ENCODE peak calls at places on chromosomes 13 and 19, in ten cellular contexts. One of them, this sample, is unnamed.
A peak's percentile ranks its signal among the peaks of the same experiment; 100 is the strongest.

GRCh38 chr19:3977242-3978143 is 6.6 kb upstream of the DAPK3 start:
- DNase-seq in fibroblast of lung: no peak
- DNase-seq in ascending aorta: no peak
- DNase-seq in uterus: peak; percentile 15
- DNase-seq in activated CD4-positive, alpha-beta T cell treated with anti-CD3 and anti-CD28 coated beads, Interleukin-2, amount 10 ng/mL, durations not matched to agents 7 days and 5 days: no peak
- DNase-seq in ELF-1: peak; percentile 55
- DNase-seq in amniotic stem cell: no peak
- DNase-seq in AG20443: no peak
- DNase-seq in left colon: no peak
- DNase-seq in keratinocyte: peak; percentile 71
- DNase-seq in this sample: no peak

GRCh38 chr19:54160182-54160811 is 776 bp upstream of the LENG1 start:
- DNase-seq in fibroblast of lung: peak; percentile 45
- DNase-seq in ascending aorta: no peak
- DNase-seq in uterus: no peak
- DNase-seq in activated CD4-positive, alpha-beta T cell treated with anti-CD3 and anti-CD28 coated beads, Interleukin-2, amount 10 ng/mL, durations not matched to agents 7 days and 5 days: peak; percentile 21
- DNase-seq in ELF-1: no peak
- DNase-seq in amniotic stem cell: no peak
- DNase-seq in AG20443: no peak
- DNase-seq in left colon: no peak
- DNase-seq in keratinocyte: no peak
- DNase-seq in this sample: no peak

GRCh38 chr19:48970923-48971395 is 5.8 kb downstream of the FTL start:
- DNase-seq in fibroblast of lung: peak; percentile 51
- DNase-seq in ascending aorta: no peak
- DNase-seq in uterus: peak; percentile 81
- DNase-seq in activated CD4-positive, alpha-beta T cell treated with anti-CD3 and anti-CD28 coated beads, Interleukin-2, amount 10 ng/mL, durations not matched to agents 7 days and 5 days: peak; percentile 84
- DNase-seq in ELF-1: peak; percentile 92
- DNase-seq in amniotic stem cell: peak; percentile 39
- DNase-seq in AG20443: peak; percentile 74
- DNase-seq in left colon: peak; percentile 93
- DNase-seq in keratinocyte: no peak
- DNase-seq in this sample: peak; percentile 95

GRCh38 chr19:33273881-33274662 is 28.3 kb downstream of the CEBPA start:
- DNase-seq in fibroblast of lung: peak; percentile 88
- DNase-seq in ascending aorta: no peak
- DNase-seq in uterus: peak; percentile 42
- DNase-seq in activated CD4-positive, alpha-beta T cell treated with anti-CD3 and anti-CD28 coated beads, Interleukin-2, amount 10 ng/mL, durations not matched to agents 7 days and 5 days: no peak
- DNase-seq in ELF-1: no peak
- DNase-seq in amniotic stem cell: peak; percentile 58
- DNase-seq in AG20443: peak; percentile 85
- DNase-seq in left colon: peak; percentile 72
- DNase-seq in keratinocyte: peak; percentile 73
- DNase-seq in this sample: no peak

GRCh38 chr13:51644649-51645048 is 60.4 kb downstream of the WDFY2 start:
- DNase-seq in fibroblast of lung: peak; percentile 73
- DNase-seq in ascending aorta: no peak
- DNase-seq in uterus: no peak
- DNase-seq in activated CD4-positive, alpha-beta T cell treated with anti-CD3 and anti-CD28 coated beads, Interleukin-2, amount 10 ng/mL, durations not matched to agents 7 days and 5 days: no peak
- DNase-seq in ELF-1: no peak
- DNase-seq in amniotic stem cell: no peak
- DNase-seq in AG20443: peak; percentile 30
- DNase-seq in left colon: no peak
- DNase-seq in keratinocyte: no peak
- DNase-seq in this sample: no peak

GRCh38 chr19:51354103-51354741 is 12.0 kb downstream of the ETFB start:
- DNase-seq in fibroblast of lung: no peak
- DNase-seq in ascending aorta: no peak
- DNase-seq in uterus: no peak
- DNase-seq in activated CD4-positive, alpha-beta T cell treated with anti-CD3 and anti-CD28 coated beads, Interleukin-2, amount 10 ng/mL, durations not matched to agents 7 days and 5 days: no peak
- DNase-seq in ELF-1: peak; percentile 52
- DNase-seq in amniotic stem cell: no peak
- DNase-seq in AG20443: no peak
- DNase-seq in left colon: no peak
- DNase-seq in keratinocyte: no peak
- DNase-seq in this sample: no peak

GRCh38 chr13:49625392-49626137 is 2.7 kb upstream of the ARL11 start:
- DNase-seq in fibroblast of lung: no peak
- DNase-seq in ascending aorta: no peak
- DNase-seq in uterus: no peak
- DNase-seq in activated CD4-positive, alpha-beta T cell treated with anti-CD3 and anti-CD28 coated beads, Interleukin-2, amount 10 ng/mL, durations not matched to agents 7 days and 5 days: no peak
- DNase-seq in ELF-1: peak; percentile 30
- DNase-seq in amniotic stem cell: no peak
- DNase-seq in AG20443: peak; percentile 36
- DNase-seq in left colon: peak; percentile 81
- DNase-seq in keratinocyte: no peak
- DNase-seq in this sample: peak; percentile 55

GRCh38 chr13:77026255-77026782 is 640 bp downstream of the FBXL3 start:
- DNase-seq in fibroblast of lung: peak; percentile 56
- DNase-seq in ascending aorta: peak; percentile 55
- DNase-seq in uterus: peak; percentile 78
- DNase-seq in activated CD4-positive, alpha-beta T cell treated with anti-CD3 and anti-CD28 coated beads, Interleukin-2, amount 10 ng/mL, durations not matched to agents 7 days and 5 days: peak; percentile 84
- DNase-seq in ELF-1: peak; percentile 72
- DNase-seq in amniotic stem cell: no peak
- DNase-seq in AG20443: peak; percentile 84
- DNase-seq in left colon: peak; percentile 94
- DNase-seq in keratinocyte: no peak
- DNase-seq in this sample: peak; percentile 86

GRCh38 chr13:35210234-35210633 is 266.3 kb downstream of the MAB21L1 start:
- DNase-seq in fibroblast of lung: no peak
- DNase-seq in ascending aorta: no peak
- DNase-seq in uterus: no peak
- DNase-seq in activated CD4-positive, alpha-beta T cell treated with anti-CD3 and anti-CD28 coated beads, Interleukin-2, amount 10 ng/mL, durations not matched to agents 7 days and 5 days: no peak
- DNase-seq in ELF-1: no peak
- DNase-seq in amniotic stem cell: no peak
- DNase-seq in AG20443: no peak
- DNase-seq in left colon: no peak
- DNase-seq in keratinocyte: no peak
- DNase-seq in this sample: no peak

GRCh38 chr13:85277753-85278152 is 521.5 kb downstream of the SLITRK6 start:
- DNase-seq in fibroblast of lung: peak; percentile 87
- DNase-seq in ascending aorta: no peak
- DNase-seq in uterus: no peak
- DNase-seq in activated CD4-positive, alpha-beta T cell treated with anti-CD3 and anti-CD28 coated beads, Interleukin-2, amount 10 ng/mL, durations not matched to agents 7 days and 5 days: no peak
- DNase-seq in ELF-1: no peak
- DNase-seq in amniotic stem cell: peak; percentile 5
- DNase-seq in AG20443: no peak
- DNase-seq in left colon: no peak
- DNase-seq in keratinocyte: no peak
- DNase-seq in this sample: no peak

GRCh38 chr19:940591-941291 is 14.9 kb downstream of the ARID3A start:
- DNase-seq in fibroblast of lung: peak; percentile 65
- DNase-seq in ascending aorta: peak; percentile 63
- DNase-seq in uterus: peak; percentile 47
- DNase-seq in activated CD4-positive, alpha-beta T cell treated with anti-CD3 and anti-CD28 coated beads, Interleukin-2, amount 10 ng/mL, durations not matched to agents 7 days and 5 days: peak; percentile 63
- DNase-seq in ELF-1: no peak
- DNase-seq in amniotic stem cell: no peak
- DNase-seq in AG20443: peak; percentile 81
- DNase-seq in left colon: peak; percentile 86
- DNase-seq in keratinocyte: no peak
- DNase-seq in this sample: peak; percentile 95

GRCh38 chr13:44280461-44280860 is 93.2 kb upstream of the SERP2 start:
- DNase-seq in fibroblast of lung: peak; percentile 84
- DNase-seq in ascending aorta: no peak
- DNase-seq in uterus: no peak
- DNase-seq in activated CD4-positive, alpha-beta T cell treated with anti-CD3 and anti-CD28 coated beads, Interleukin-2, amount 10 ng/mL, durations not matched to agents 7 days and 5 days: no peak
- DNase-seq in ELF-1: no peak
- DNase-seq in amniotic stem cell: peak; percentile 22
- DNase-seq in AG20443: no peak
- DNase-seq in left colon: no peak
- DNase-seq in keratinocyte: peak; percentile 63
- DNase-seq in this sample: no peak

GRCh38 chr13:109227344-109227940 is 558.9 kb downstream of the IRS2 start:
- DNase-seq in fibroblast of lung: no peak
- DNase-seq in ascending aorta: no peak
- DNase-seq in uterus: no peak
- DNase-seq in activated CD4-positive, alpha-beta T cell treated with anti-CD3 and anti-CD28 coated beads, Interleukin-2, amount 10 ng/mL, durations not matched to agents 7 days and 5 days: no peak
- DNase-seq in ELF-1: no peak
- DNase-seq in amniotic stem cell: no peak
- DNase-seq in AG20443: no peak
- DNase-seq in left colon: no peak
- DNase-seq in keratinocyte: no peak
- DNase-seq in this sample: no peak

GRCh38 chr13:113291997-113292862 is 4.8 kb upstream of the LAMP1 start:
- DNase-seq in fibroblast of lung: peak; percentile 22
- DNase-seq in ascending aorta: no peak
- DNase-seq in uterus: no peak
- DNase-seq in activated CD4-positive, alpha-beta T cell treated with anti-CD3 and anti-CD28 coated beads, Interleukin-2, amount 10 ng/mL, durations not matched to agents 7 days and 5 days: no peak
- DNase-seq in ELF-1: peak; percentile 32
- DNase-seq in amniotic stem cell: no peak
- DNase-seq in AG20443: peak; percentile 60
- DNase-seq in left colon: no peak
- DNase-seq in keratinocyte: no peak
- DNase-seq in this sample: no peak

GRCh38 chr13:24877531-24877930 is 113.6 kb downstream of the RNF17 start:
- DNase-seq in fibroblast of lung: no peak
- DNase-seq in ascending aorta: no peak
- DNase-seq in uterus: no peak
- DNase-seq in activated CD4-positive, alpha-beta T cell treated with anti-CD3 and anti-CD28 coated beads, Interleukin-2, amount 10 ng/mL, durations not matched to agents 7 days and 5 days: no peak
- DNase-seq in ELF-1: no peak
- DNase-seq in amniotic stem cell: no peak
- DNase-seq in AG20443: no peak
- DNase-seq in left colon: no peak
- DNase-seq in keratinocyte: no peak
- DNase-seq in this sample: no peak

GRCh38 chr13:106291006-106291405 is 244.5 kb downstream of the EFNB2 start:
- DNase-seq in fibroblast of lung: peak; percentile 71
- DNase-seq in ascending aorta: no peak
- DNase-seq in uterus: no peak
- DNase-seq in activated CD4-positive, alpha-beta T cell treated with anti-CD3 and anti-CD28 coated beads, Interleukin-2, amount 10 ng/mL, durations not matched to agents 7 days and 5 days: no peak
- DNase-seq in ELF-1: no peak
- DNase-seq in amniotic stem cell: no peak
- DNase-seq in AG20443: peak; percentile 58
- DNase-seq in left colon: no peak
- DNase-seq in keratinocyte: no peak
- DNase-seq in this sample: no peak

GRCh38 chr19:17347361-17347760 is 10.0 kb downstream of the GTPBP3 start:
- DNase-seq in fibroblast of lung: no peak
- DNase-seq in ascending aorta: no peak
- DNase-seq in uterus: peak; percentile 34
- DNase-seq in activated CD4-positive, alpha-beta T cell treated with anti-CD3 and anti-CD28 coated beads, Interleukin-2, amount 10 ng/mL, durations not matched to agents 7 days and 5 days: no peak
- DNase-seq in ELF-1: no peak
- DNase-seq in amniotic stem cell: no peak
- DNase-seq in AG20443: no peak
- DNase-seq in left colon: no peak
- DNase-seq in keratinocyte: no peak
- DNase-seq in this sample: no peak

GRCh38 chr13:42270857-42271215 is 1.1 kb upstream of the AKAP11 start:
- DNase-seq in fibroblast of lung: no peak
- DNase-seq in ascending aorta: no peak
- DNase-seq in uterus: no peak
- DNase-seq in activated CD4-positive, alpha-beta T cell treated with anti-CD3 and anti-CD28 coated beads, Interleukin-2, amount 10 ng/mL, durations not matched to agents 7 days and 5 days: no peak
- DNase-seq in ELF-1: no peak
- DNase-seq in amniotic stem cell: no peak
- DNase-seq in AG20443: no peak
- DNase-seq in left colon: no peak
- DNase-seq in keratinocyte: no peak
- DNase-seq in this sample: no peak

GRCh38 chr13:31947506-31947905 is 84.1 kb upstream of the FRY start:
- DNase-seq in fibroblast of lung: no peak
- DNase-seq in ascending aorta: no peak
- DNase-seq in uterus: no peak
- DNase-seq in activated CD4-positive, alpha-beta T cell treated with anti-CD3 and anti-CD28 coated beads, Interleukin-2, amount 10 ng/mL, durations not matched to agents 7 days and 5 days: no peak
- DNase-seq in ELF-1: no peak
- DNase-seq in amniotic stem cell: no peak
- DNase-seq in AG20443: peak; percentile 21
- DNase-seq in left colon: no peak
- DNase-seq in keratinocyte: no peak
- DNase-seq in this sample: no peak

GRCh38 chr19:30109565-30109964 is 167.5 kb downstream of the URI1 start:
- DNase-seq in fibroblast of lung: no peak
- DNase-seq in ascending aorta: no peak
- DNase-seq in uterus: no peak
- DNase-seq in activated CD4-positive, alpha-beta T cell treated with anti-CD3 and anti-CD28 coated beads, Interleukin-2, amount 10 ng/mL, durations not matched to agents 7 days and 5 days: no peak
- DNase-seq in ELF-1: no peak
- DNase-seq in amniotic stem cell: no peak
- DNase-seq in AG20443: no peak
- DNase-seq in left colon: no peak
- DNase-seq in keratinocyte: no peak
- DNase-seq in this sample: no peak

GRCh38 chr13:43200736-43201135 is 177.3 kb downstream of the DNAJC15 start:
- DNase-seq in fibroblast of lung: peak; percentile 3
- DNase-seq in ascending aorta: no peak
- DNase-seq in uterus: no peak
- DNase-seq in activated CD4-positive, alpha-beta T cell treated with anti-CD3 and anti-CD28 coated beads, Interleukin-2, amount 10 ng/mL, durations not matched to agents 7 days and 5 days: no peak
- DNase-seq in ELF-1: peak; percentile 30
- DNase-seq in amniotic stem cell: no peak
- DNase-seq in AG20443: no peak
- DNase-seq in left colon: no peak
- DNase-seq in keratinocyte: no peak
- DNase-seq in this sample: no peak

GRCh38 chr19:58409010-58409790 is 751 bp downstream of the ZNF584 start:
- DNase-seq in fibroblast of lung: no peak
- DNase-seq in ascending aorta: no peak
- DNase-seq in uterus: no peak
- DNase-seq in activated CD4-positive, alpha-beta T cell treated with anti-CD3 and anti-CD28 coated beads, Interleukin-2, amount 10 ng/mL, durations not matched to agents 7 days and 5 days: peak; percentile 21
- DNase-seq in ELF-1: no peak
- DNase-seq in amniotic stem cell: no peak
- DNase-seq in AG20443: peak; percentile 55
- DNase-seq in left colon: peak; percentile 31
- DNase-seq in keratinocyte: no peak
- DNase-seq in this sample: no peak

GRCh38 chr13:54950546-54950945 is 1921.9 kb downstream of the OLFM4 start:
- DNase-seq in fibroblast of lung: no peak
- DNase-seq in ascending aorta: no peak
- DNase-seq in uterus: no peak
- DNase-seq in activated CD4-positive, alpha-beta T cell treated with anti-CD3 and anti-CD28 coated beads, Interleukin-2, amount 10 ng/mL, durations not matched to agents 7 days and 5 days: no peak
- DNase-seq in ELF-1: no peak
- DNase-seq in amniotic stem cell: no peak
- DNase-seq in AG20443: no peak
- DNase-seq in left colon: no peak
- DNase-seq in keratinocyte: no peak
- DNase-seq in this sample: no peak

GRCh38 chr13:44141213-44141724 is 232.4 kb upstream of the SERP2 start:
- DNase-seq in fibroblast of lung: peak; percentile 27
- DNase-seq in ascending aorta: no peak
- DNase-seq in uterus: no peak
- DNase-seq in activated CD4-positive, alpha-beta T cell treated with anti-CD3 and anti-CD28 coated beads, Interleukin-2, amount 10 ng/mL, durations not matched to agents 7 days and 5 days: no peak
- DNase-seq in ELF-1: no peak
- DNase-seq in amniotic stem cell: no peak
- DNase-seq in AG20443: peak; percentile 18
- DNase-seq in left colon: no peak
- DNase-seq in keratinocyte: no peak
- DNase-seq in this sample: peak; percentile 17

GRCh38 chr13:47661076-47661475 is 340.0 kb downstream of the SUCLA2 start:
- DNase-seq in fibroblast of lung: peak; percentile 71
- DNase-seq in ascending aorta: no peak
- DNase-seq in uterus: no peak
- DNase-seq in activated CD4-positive, alpha-beta T cell treated with anti-CD3 and anti-CD28 coated beads, Interleukin-2, amount 10 ng/mL, durations not matched to agents 7 days and 5 days: no peak
- DNase-seq in ELF-1: no peak
- DNase-seq in amniotic stem cell: no peak
- DNase-seq in AG20443: peak; percentile 71
- DNase-seq in left colon: no peak
- DNase-seq in keratinocyte: no peak
- DNase-seq in this sample: no peak

GRCh38 chr19:49468746-49469447 is 5.1 kb upstream of the FLT3LG start:
- DNase-seq in fibroblast of lung: peak; percentile 23
- DNase-seq in ascending aorta: no peak
- DNase-seq in uterus: peak; percentile 84
- DNase-seq in activated CD4-positive, alpha-beta T cell treated with anti-CD3 and anti-CD28 coated beads, Interleukin-2, amount 10 ng/mL, durations not matched to agents 7 days and 5 days: peak; percentile 99
- DNase-seq in ELF-1: peak; percentile 89
- DNase-seq in amniotic stem cell: no peak
- DNase-seq in AG20443: peak; percentile 75
- DNase-seq in left colon: peak; percentile 63
- DNase-seq in keratinocyte: peak; percentile 73
- DNase-seq in this sample: no peak

GRCh38 chr19:33193864-33194362 is at the start of gene LRP3:
- DNase-seq in fibroblast of lung: peak; percentile 41
- DNase-seq in ascending aorta: no peak
- DNase-seq in uterus: no peak
- DNase-seq in activated CD4-positive, alpha-beta T cell treated with anti-CD3 and anti-CD28 coated beads, Interleukin-2, amount 10 ng/mL, durations not matched to agents 7 days and 5 days: no peak
- DNase-seq in ELF-1: peak; percentile 14
- DNase-seq in amniotic stem cell: peak; percentile 4
- DNase-seq in AG20443: peak; percentile 68
- DNase-seq in left colon: peak; percentile 47
- DNase-seq in keratinocyte: no peak
- DNase-seq in this sample: peak; percentile 42

GRCh38 chr19:36120092-36120983 is 5.1 kb downstream of the TBCB start:
- DNase-seq in fibroblast of lung: no peak
- DNase-seq in ascending aorta: no peak
- DNase-seq in uterus: no peak
- DNase-seq in activated CD4-positive, alpha-beta T cell treated with anti-CD3 and anti-CD28 coated beads, Interleukin-2, amount 10 ng/mL, durations not matched to agents 7 days and 5 days: no peak
- DNase-seq in ELF-1: peak; percentile 77
- DNase-seq in amniotic stem cell: no peak
- DNase-seq in AG20443: no peak
- DNase-seq in left colon: no peak
- DNase-seq in keratinocyte: no peak
- DNase-seq in this sample: no peak

This sample was measured in pancreas.